ENCODE peak calls at places on chromosomes 13 and 19, in ten cellular contexts. G is germinal center; I is hepatocyte; D is aorta; W is Panc1; S is stimulated activated CD4-positive, alpha-beta T cell treated with anti-CD3 and anti-CD28 coated beads, Interleukin-15, amount 100 ng/mL, for 24 hours; Y is coronary artery; A is T-helper 1 cell; O is tibial artery; B is NCI-H2107. Z is an unnamed sample.

GRCh38 chr19:40416918-40417713 is 3.9 kb upstream of the PRX start:
- DNase-seq in G (no peak), B (no peak), O (no peak), D (no peak), I (no peak), Y (no peak), W (no peak), A (no peak), S (no peak), Z (no peak)

GRCh38 chr13:30039506-30039905 is 189.1 kb upstream of the UBL3 start:
- DNase-seq in D (no peak), A (no peak), B (no peak), Y (no peak), S (no peak), G (no peak), O (no peak), I (no peak), W (no peak), Z (no peak)

GRCh38 chr19:39498262-39499081 is at the start of gene DLL3:
- DNase-seq in S (no peak), B (peak; percentile 77), O (no peak), G (no peak), I (peak; percentile 44), Y (no peak), A (no peak), W (peak; percentile 99), D (no peak), Z (no peak)

GRCh38 chr13:92967923-92968322 is 258.7 kb upstream of the GPC6 start:
- DNase-seq in W (no peak), O (no peak), S (no peak), G (no peak), D (no peak), I (no peak), B (no peak), A (no peak), Y (no peak), Z (no peak)

GRCh38 chr19:58356236-58356970 is 3.1 kb upstream of the A1BG start:
- DNase-seq in O (no peak), I (no peak), G (peak; percentile 41), W (no peak), D (no peak), S (peak; percentile 57), A (peak; percentile 22), Y (no peak), B (no peak), Z (no peak)

GRCh38 chr13:95485518-95486144 is 66.9 kb upstream of the CLDN10 start:
- DNase-seq in Y (no peak), B (no peak), O (no peak), I (no peak), A (no peak), D (no peak), S (no peak), W (no peak), G (no peak), Z (no peak)

GRCh38 chr13:77196052-77196618 is 130.8 kb downstream of the MYCBP2 start:
- DNase-seq in B (no peak), S (no peak), W (no peak), D (no peak), I (no peak), G (no peak), Y (no peak), A (no peak), O (no peak), Z (no peak)

GRCh38 chr13:29578300-29579048 is 17.0 kb downstream of the SLC7A1 start:
- DNase-seq in S (no peak), W (no peak), Y (no peak), A (no peak), G (no peak), O (no peak), B (no peak), D (no peak), I (no peak), Z (no peak)

GRCh38 chr13:21216332-21216731 is 39.9 kb downstream of the MRPL57 start:
- DNase-seq in I (no peak), D (no peak), B (no peak), G (no peak), S (no peak), W (no peak), Y (no peak), O (no peak), A (no peak), Z (no peak)

GRCh38 chr19:34172661-34173144 is 399 bp downstream of the LSM14A start:
- DNase-seq in W (no peak), D (peak; percentile 80), G (no peak), B (no peak), O (no peak), S (no peak), Y (no peak), A (peak; percentile 10), I (peak; percentile 50), Z (no peak)

GRCh38 chr13:43682698-43683097 is 104.1 kb downstream of the ENOX1 start:
- DNase-seq in I (no peak), O (no peak), Y (no peak), B (no peak), A (no peak), G (no peak), D (no peak), S (no peak), W (no peak), Z (no peak)

GRCh38 chr13:59771272-59771671 is 392.5 kb downstream of the DIAPH3 start:
- DNase-seq in Y (no peak), S (no peak), O (no peak), G (no peak), W (no peak), B (no peak), D (no peak), A (no peak), I (peak; percentile 12), Z (no peak)

GRCh38 chr13:77417897-77418296 is 91.0 kb upstream of the MYCBP2 start:
- DNase-seq in W (no peak), I (no peak), O (no peak), D (no peak), G (no peak), B (no peak), S (no peak), Y (no peak), A (no peak), Z (no peak)

GRCh38 chr13:110477711-110478245 is 83.7 kb downstream of the RAB20 start:
- DNase-seq in Y (no peak), D (no peak), S (no peak), A (no peak), O (no peak), I (no peak), W (no peak), B (no peak), G (no peak), Z (no peak)

GRCh38 chr19:8097681-8098567 is 45.4 kb downstream of the CCL25 start:
- DNase-seq in Y (no peak), I (no peak), B (no peak), A (no peak), S (no peak), O (no peak), G (no peak), D (no peak), W (no peak), Z (no peak)

GRCh38 chr13:59269476-59269875 is 894.3 kb downstream of the DIAPH3 start:
- DNase-seq in I (no peak), O (no peak), D (no peak), S (no peak), W (no peak), B (no peak), G (no peak), Y (no peak), A (no peak), Z (peak; percentile 37)

GRCh38 chr13:70189981-70190380 is 81.7 kb upstream of the KLHL1 start:
- DNase-seq in A (no peak), I (no peak), Y (no peak), B (no peak), S (no peak), D (no peak), O (no peak), G (no peak), W (no peak), Z (no peak)

GRCh38 chr19:51811344-51811743 is 16.4 kb downstream of the FPR3 start:
- DNase-seq in D (no peak), G (no peak), W (no peak), A (no peak), Y (no peak), S (no peak), O (peak; percentile 78), B (no peak), I (no peak), Z (no peak)

GRCh38 chr19:5809053-5809452 is 4.2 kb downstream of the NRTN start:
- DNase-seq in B (no peak), S (no peak), D (no peak), G (no peak), O (no peak), A (no peak), W (no peak), Y (no peak), I (peak; percentile 14), Z (no peak)

GRCh38 chr19:2488942-2489731 is 13.2 kb downstream of the GADD45B start:
- DNase-seq in I (peak; percentile 83), Y (no peak), O (peak; percentile 87), B (no peak), S (peak; percentile 39), D (peak; percentile 89), A (no peak), G (peak; percentile 34), W (no peak), Z (no peak)

GRCh38 chr13:46668302-46668720 is 115.3 kb downstream of the LRCH1 start:
- DNase-seq in S (peak; percentile 8), G (no peak), Y (no peak), D (no peak), A (no peak), I (no peak), W (no peak), O (no peak), B (no peak), Z (no peak)

GRCh38 chr13:40406405-40407138 is 259.9 kb downstream of the FOXO1 start:
- DNase-seq in A (no peak), Y (no peak), O (no peak), D (no peak), G (no peak), S (no peak), B (no peak), W (no peak), I (peak; percentile 50), Z (no peak)

GRCh38 chr19:7857727-7858701 is 16.2 kb downstream of the PRR36 start:
- DNase-seq in B (peak; percentile 35), O (no peak), Y (no peak), I (peak; percentile 72), A (no peak), W (no peak), S (no peak), D (no peak), G (peak; percentile 42), Z (no peak)

GRCh38 chr19:55581828-55582223 is 1.2 kb upstream of the ZNF579 start:
- DNase-seq in D (no peak), B (no peak), O (no peak), I (peak; percentile 27), S (no peak), G (no peak), Y (no peak), W (no peak), A (no peak), Z (no peak)